ENCODE peak calls at places on chromosome 1, in six cellular contexts. N is right lobe of liver, C is esophagus squamous epithelium, Z is heart left ventricle, Q is HepG2, I is H1. U is an unnamed sample.

GRCh38 chr1:85583355-85584263 is 3.0 kb downstream of the CCN1 start:
- DNase-seq in I (peak; percentile 20), C (no peak), N (no peak), Z (no peak), Q (no peak), U (no peak)

GRCh38 chr1:3745590-3746381 is 6.5 kb upstream of the CCDC27 start:
- DNase-seq in C (no peak), I (no peak), Q (no peak), Z (peak; percentile 24), N (no peak), U (no peak)

GRCh38 chr1:117580436-117580835 is 25.4 kb upstream of the TENT5C start:
- DNase-seq in Q (no peak), C (no peak), Z (no peak), N (no peak), I (no peak), U (no peak)

GRCh38 chr1:55369474-55369873 is 154.3 kb upstream of the USP24 start:
- DNase-seq in N (no peak), Z (no peak), Q (no peak), C (no peak), I (no peak), U (no peak)

GRCh38 chr1:56061824-56062223 is 517.5 kb downstream of the PLPP3 start:
- DNase-seq in I (no peak), Z (no peak), N (no peak), Q (no peak), C (no peak), U (no peak)

GRCh38 chr1:20587639-20588017 is 1.3 kb upstream of the CDA start:
- DNase-seq in Z (no peak), N (no peak), I (no peak), Q (peak; percentile 21), C (no peak), U (no peak)

GRCh38 chr1:188295157-188295556 is 1466.4 kb downstream of the PLA2G4A start:
- DNase-seq in I (no peak), Q (no peak), Z (no peak), N (no peak), C (no peak), U (no peak)

GRCh38 chr1:221740941-221741363 is 937 bp downstream of the DUSP10 start:
- DNase-seq in Q (no peak), I (no peak), N (no peak), C (no peak), Z (no peak), U (peak; percentile 33)

GRCh38 chr1:24782689-24783088 is 37.4 kb downstream of the CLIC4 start:
- DNase-seq in Q (no peak), N (no peak), Z (no peak), C (no peak), I (no peak), U (no peak)

GRCh38 chr1:155478270-155478852 is 84.2 kb downstream of the ASH1L start:
- DNase-seq in N (no peak), Z (no peak), C (no peak), Q (no peak), I (no peak), U (no peak)
- H3K36me3 ChIP-seq in N (no peaks in the 10 kb centered on the region), Z (peaks cover 13% of the 10 kb centered on the region), C (peaks cover 61% of the 10 kb centered on the region), Q (peaks cover 35% of the 10 kb centered on the region), I (peaks cover 2% of the 10 kb centered on the region), U (no peaks in the 10 kb centered on the region)

DNA sequence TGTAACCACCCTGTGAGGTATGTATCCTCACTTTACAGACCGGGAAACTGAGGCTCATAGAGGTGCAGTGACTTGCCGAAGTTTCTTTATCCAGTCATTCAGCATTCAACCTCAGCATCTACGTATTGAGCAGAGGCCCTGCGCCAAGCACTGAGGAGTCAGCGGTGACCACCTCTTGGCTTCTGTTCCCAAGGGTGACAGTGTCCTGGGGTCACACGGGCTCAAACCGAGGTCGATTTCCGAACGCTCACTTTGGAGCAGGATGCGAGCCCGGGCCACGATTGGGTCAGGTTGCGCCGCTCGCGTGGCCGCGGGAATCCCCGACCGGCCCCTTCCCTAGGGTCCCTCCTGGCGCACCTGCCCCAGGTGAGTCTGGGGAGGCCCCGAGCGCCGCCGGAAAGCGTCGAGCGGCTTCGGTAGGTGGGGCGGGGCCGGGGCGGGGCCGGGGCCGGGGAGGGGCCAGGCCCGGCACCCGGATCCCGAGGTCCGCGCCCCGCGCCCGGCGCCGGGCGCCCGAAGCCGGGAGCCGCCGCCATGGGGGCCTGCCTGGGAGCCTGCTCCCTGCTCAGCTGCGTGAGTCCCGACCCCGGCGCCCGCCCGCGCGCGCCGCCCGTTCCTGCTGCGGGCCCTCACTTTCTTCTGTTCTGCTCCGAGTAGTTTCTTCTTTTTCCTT is at the start of gene SERINC2:
- DNase-seq in I (peak; percentile 81), Z (no peak), C (no peak), Q (no peak), N (no peak), U (no peak)
- TF ChIP-seq POLR2A in I (no peak), Z (no peak), C (no peak), Q (no peak), N (peak; percentile 64), U (no peak)

GRCh38 chr1:93846151-93846928 is 32.7 kb downstream of the DNTTIP2 start:
- DNase-seq in Z (peak; percentile 89), C (peak; percentile 48), N (peak; percentile 92), I (peak; percentile 91), Q (peak; percentile 76), U (peak; percentile 86)
- H3K36me3 ChIP-seq in Z (no peaks in the 10 kb centered on the region), C (peaks cover 8% of the 10 kb centered on the region), N (no peaks in the 10 kb centered on the region), I (no peaks in the 10 kb centered on the region), Q (no peaks in the 10 kb centered on the region), U (no peaks in the 10 kb centered on the region)

GRCh38 chr1:179142889-179143299 is 61.0 kb downstream of the TOR3A start:
- DNase-seq in I (no peak), C (no peak), Q (peak; percentile 33), Z (no peak), N (no peak), U (no peak)
- TF ChIP-seq POLR2A in I (no peak), C (no peak), Q (no peak), Z (no peak), N (peak; percentile 46), U (no peak)

GRCh38 chr1:160208179-160209040 is 3.2 kb downstream of the PEA15 start:
- DNase-seq in Q (no peak), Z (peak; percentile 60), N (no peak), I (no peak), C (no peak), U (no peak)

GRCh38 chr1:160211010-160211790 is 6.0 kb downstream of the PEA15 start:
- DNase-seq in N (no peak), C (no peak), Z (no peak), I (no peak), Q (no peak), U (no peak)

GRCh38 chr1:160210563-160210962 is 5.4 kb downstream of the PEA15 start:
- DNase-seq in Q (no peak), Z (no peak), I (no peak), C (no peak), N (no peak), U (no peak)

GRCh38 chr1:160209041-160209655 is 4.0 kb downstream of the PEA15 start:
- DNase-seq in I (no peak), N (no peak), Z (no peak), C (no peak), Q (no peak), U (no peak)

DNA sequence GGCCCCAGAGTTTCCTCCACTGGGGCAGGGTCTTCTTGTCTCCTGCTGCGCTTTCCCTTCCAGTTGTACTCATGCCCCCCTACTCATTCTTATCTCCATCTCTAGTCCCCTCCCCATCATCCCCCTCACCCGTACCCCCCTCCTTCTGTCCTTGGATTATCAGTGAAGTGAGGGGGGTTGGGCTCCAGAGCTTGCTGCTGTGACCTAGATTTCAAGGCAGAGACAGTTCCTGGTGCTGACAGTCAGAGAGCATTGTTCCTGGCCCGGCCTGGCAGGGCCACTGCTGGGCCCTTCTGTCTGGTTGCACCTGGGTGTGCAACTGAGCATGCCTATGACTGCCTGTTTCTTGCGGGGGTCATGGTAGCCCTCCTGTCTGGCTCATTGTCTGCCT is 4.5 kb downstream of the PEA15 start:
- DNase-seq in N (no peak), C (no peak), Q (no peak), Z (peak; percentile 73), I (no peak), U (no peak)
- H3K36me3 ChIP-seq in N (no peaks in the 10 kb centered on the region), C (peaks cover 74% of the 10 kb centered on the region), Q (peaks cover 33% of the 10 kb centered on the region), Z (peaks cover 21% of the 10 kb centered on the region), I (peaks cover 18% of the 10 kb centered on the region), U (no peaks in the 10 kb centered on the region)

GRCh38 chr1:8089535-8090228 is 63.6 kb upstream of the ERRFI1 start:
- DNase-seq in I (no peak), Z (no peak), N (no peak), Q (no peak), C (no peak), U (no peak)
- TF ChIP-seq POLR2A in I (no peak), Z (no peak), N (no peak), Q (no peak), C (no peak), U (no peak)

DNA sequence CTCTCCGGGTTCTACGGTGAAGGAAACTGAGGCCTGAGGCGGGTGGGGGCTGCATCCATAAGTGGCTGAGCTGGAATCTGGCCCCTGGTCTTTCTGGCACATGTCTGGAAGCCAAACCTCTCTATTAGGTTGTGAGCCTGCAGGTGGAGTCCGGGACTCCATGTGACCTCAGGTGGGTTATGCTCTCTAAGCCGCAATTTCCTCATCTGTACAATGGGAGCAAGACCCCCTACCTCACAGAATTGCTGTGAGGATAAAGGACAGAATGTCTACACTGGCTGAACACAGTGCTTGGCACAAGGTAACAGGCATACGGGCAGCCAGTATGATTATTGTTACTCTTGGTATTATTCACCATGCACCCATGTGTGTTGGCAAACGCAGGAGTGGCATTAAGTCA is 6.7 kb downstream of the EPHA2 start:
- DNase-seq in N (no peak), Z (no peak), C (no peak), I (no peak), Q (no peak), U (no peak)
- H3K36me3 ChIP-seq in N (no peaks in the 10 kb centered on the region), Z (peaks cover 10% of the 10 kb centered on the region), C (peaks cover 59% of the 10 kb centered on the region), I (peaks cover 11% of the 10 kb centered on the region), Q (peaks cover 52% of the 10 kb centered on the region), U (no peaks in the 10 kb centered on the region)

U was measured in ovary.